ENCODE peak calls at places on chromosome 22, in five cellular contexts. One of them, this sample, is unnamed.

GRCh38 chr22:20441631-20442484 is 4.2 kb upstream of the SCARF2 start:
- DNase-seq in fibroblast of lung: peak; percentile 50
- DNase-seq in stimulated activated CD4-positive, alpha-beta T cell treated with anti-CD3 and anti-CD28 coated beads, Interleukin-1b, Interleukin-23, amount 100 ng/mL, for 48 hours: no peak
- DNase-seq in CMK: no peak
- DNase-seq in Kasumi-1: no peak
- DNase-seq in this sample: no peak

GRCh38 chr22:43228330-43228729 is 41.4 kb upstream of the TTLL12 start:
- DNase-seq in fibroblast of lung: peak; percentile 15
- DNase-seq in stimulated activated CD4-positive, alpha-beta T cell treated with anti-CD3 and anti-CD28 coated beads, Interleukin-1b, Interleukin-23, amount 100 ng/mL, for 48 hours: no peak
- DNase-seq in CMK: peak; percentile 55
- DNase-seq in Kasumi-1: peak; percentile 43
- DNase-seq in this sample: no peak

GRCh38 chr22:41446057-41446501 is 522 bp downstream of the TOB2 start:
- DNase-seq in fibroblast of lung: no peak
- DNase-seq in stimulated activated CD4-positive, alpha-beta T cell treated with anti-CD3 and anti-CD28 coated beads, Interleukin-1b, Interleukin-23, amount 100 ng/mL, for 48 hours: peak; percentile 13
- DNase-seq in CMK: no peak
- DNase-seq in Kasumi-1: peak; percentile 44
- DNase-seq in this sample: peak; percentile 13

GRCh38 chr22:40679249-40679963 is at the start of gene MCHR1:
- DNase-seq in fibroblast of lung: no peak
- DNase-seq in stimulated activated CD4-positive, alpha-beta T cell treated with anti-CD3 and anti-CD28 coated beads, Interleukin-1b, Interleukin-23, amount 100 ng/mL, for 48 hours: no peak
- DNase-seq in CMK: no peak
- DNase-seq in Kasumi-1: no peak
- DNase-seq in this sample: peak; percentile 32

GRCh38 chr22:47115518-47115890 is 353.1 kb downstream of the TBC1D22A start:
- DNase-seq in fibroblast of lung: no peak
- DNase-seq in stimulated activated CD4-positive, alpha-beta T cell treated with anti-CD3 and anti-CD28 coated beads, Interleukin-1b, Interleukin-23, amount 100 ng/mL, for 48 hours: no peak
- DNase-seq in CMK: no peak
- DNase-seq in Kasumi-1: no peak
- DNase-seq in this sample: no peak

GRCh38 chr22:27424319-27424718 is 377.2 kb downstream of the MN1 start:
- DNase-seq in fibroblast of lung: no peak
- DNase-seq in stimulated activated CD4-positive, alpha-beta T cell treated with anti-CD3 and anti-CD28 coated beads, Interleukin-1b, Interleukin-23, amount 100 ng/mL, for 48 hours: no peak
- DNase-seq in CMK: no peak
- DNase-seq in Kasumi-1: no peak
- DNase-seq in this sample: peak; percentile 70

GRCh38 chr22:30047364-30047738 is 32.9 kb upstream of the HORMAD2 start:
- DNase-seq in fibroblast of lung: peak; percentile 15
- DNase-seq in stimulated activated CD4-positive, alpha-beta T cell treated with anti-CD3 and anti-CD28 coated beads, Interleukin-1b, Interleukin-23, amount 100 ng/mL, for 48 hours: no peak
- DNase-seq in CMK: peak; percentile 12
- DNase-seq in Kasumi-1: no peak
- DNase-seq in this sample: no peak

GRCh38 chr22:38490915-38491314 is 15.2 kb downstream of the DDX17 start:
- DNase-seq in fibroblast of lung: peak; percentile 90
- DNase-seq in stimulated activated CD4-positive, alpha-beta T cell treated with anti-CD3 and anti-CD28 coated beads, Interleukin-1b, Interleukin-23, amount 100 ng/mL, for 48 hours: no peak
- DNase-seq in CMK: no peak
- DNase-seq in Kasumi-1: no peak
- DNase-seq in this sample: peak; percentile 53

GRCh38 chr22:44583854-44584253 is 85.8 kb upstream of the RTL6 start:
- DNase-seq in fibroblast of lung: no peak
- DNase-seq in stimulated activated CD4-positive, alpha-beta T cell treated with anti-CD3 and anti-CD28 coated beads, Interleukin-1b, Interleukin-23, amount 100 ng/mL, for 48 hours: no peak
- DNase-seq in CMK: no peak
- DNase-seq in Kasumi-1: no peak
- DNase-seq in this sample: no peak

GRCh38 chr22:23394525-23395326 is 185.4 kb downstream of the IGLL1 start:
- DNase-seq in fibroblast of lung: no peak
- DNase-seq in stimulated activated CD4-positive, alpha-beta T cell treated with anti-CD3 and anti-CD28 coated beads, Interleukin-1b, Interleukin-23, amount 100 ng/mL, for 48 hours: no peak
- DNase-seq in CMK: no peak
- DNase-seq in Kasumi-1: no peak
- DNase-seq in this sample: no peak

This sample was measured in myocyte.